ENCODE peak calls at places on chromosomes 2 and 18, in nine cellular contexts. One of them, this sample, is unnamed.

GRCh38 chr2:135099802-135100483 is 47.9 kb downstream of the RAB3GAP1 start:
- DNase-seq in mucosa of descending colon: no peak
- DNase-seq in PC-9: no peak
- DNase-seq in left lung: no peak
- DNase-seq in gastrocnemius medialis: no peak
- DNase-seq in ovary: no peak
- DNase-seq in heart right ventricle: no peak
- DNase-seq in hepatocyte: no peak
- DNase-seq in fibroblast of pulmonary artery: no peak
- DNase-seq in this sample: no peak

GRCh38 chr2:220166616-220167015 is 539.2 kb downstream of the SLC4A3 start:
- DNase-seq in fibroblast of pulmonary artery: no peak
- DNase-seq in PC-9: no peak
- DNase-seq in ovary: no peak
- DNase-seq in mucosa of descending colon: no peak
- DNase-seq in left lung: no peak
- DNase-seq in heart right ventricle: no peak
- DNase-seq in hepatocyte: no peak
- DNase-seq in gastrocnemius medialis: no peak
- DNase-seq in this sample: no peak

GRCh38 chr2:17756629-17757028 is 2.7 kb downstream of the GEN1 start:
- DNase-seq in ovary: no peak
- DNase-seq in PC-9: no peak
- DNase-seq in mucosa of descending colon: no peak
- DNase-seq in left lung: no peak
- DNase-seq in fibroblast of pulmonary artery: peak; percentile 61
- DNase-seq in gastrocnemius medialis: no peak
- DNase-seq in heart right ventricle: no peak
- DNase-seq in hepatocyte: no peak
- DNase-seq in this sample: no peak

GRCh38 chr2:3517948-3518495 is 1.3 kb downstream of the ADI1 start:
- DNase-seq in hepatocyte: no peak
- DNase-seq in fibroblast of pulmonary artery: no peak
- DNase-seq in gastrocnemius medialis: no peak
- DNase-seq in mucosa of descending colon: no peak
- DNase-seq in heart right ventricle: no peak
- DNase-seq in ovary: no peak
- DNase-seq in PC-9: no peak
- DNase-seq in left lung: no peak
- DNase-seq in this sample: no peak

GRCh38 chr2:230614913-230615332 is 97.7 kb upstream of the CAB39 start:
- DNase-seq in mucosa of descending colon: peak; percentile 71
- DNase-seq in fibroblast of pulmonary artery: no peak
- DNase-seq in gastrocnemius medialis: no peak
- DNase-seq in left lung: no peak
- DNase-seq in heart right ventricle: no peak
- DNase-seq in PC-9: no peak
- DNase-seq in hepatocyte: no peak
- DNase-seq in ovary: no peak
- DNase-seq in this sample: no peak

GRCh38 chr2:157789933-157790511 is 86.1 kb downstream of the ACVR1 start:
- DNase-seq in hepatocyte: no peak
- DNase-seq in PC-9: no peak
- DNase-seq in fibroblast of pulmonary artery: no peak
- DNase-seq in left lung: no peak
- DNase-seq in mucosa of descending colon: peak; percentile 52
- DNase-seq in ovary: no peak
- DNase-seq in heart right ventricle: peak; percentile 48
- DNase-seq in gastrocnemius medialis: peak; percentile 94
- DNase-seq in this sample: no peak

GRCh38 chr2:26292646-26293045 is 47.9 kb downstream of the HADHB start:
- DNase-seq in fibroblast of pulmonary artery: peak; percentile 41
- DNase-seq in ovary: no peak
- DNase-seq in gastrocnemius medialis: no peak
- DNase-seq in left lung: no peak
- DNase-seq in mucosa of descending colon: no peak
- DNase-seq in hepatocyte: peak; percentile 60
- DNase-seq in heart right ventricle: no peak
- DNase-seq in PC-9: peak; percentile 43
- DNase-seq in this sample: no peak

GRCh38 chr18:76487782-76488181 is 7.3 kb downstream of the ZNF516 start:
- DNase-seq in heart right ventricle: no peak
- DNase-seq in PC-9: no peak
- DNase-seq in hepatocyte: no peak
- DNase-seq in mucosa of descending colon: peak; percentile 11
- DNase-seq in left lung: no peak
- DNase-seq in ovary: no peak
- DNase-seq in fibroblast of pulmonary artery: no peak
- DNase-seq in gastrocnemius medialis: no peak
- DNase-seq in this sample: no peak

GRCh38 chr18:79019876-79020275 is 40.3 kb downstream of the SALL3 start:
- DNase-seq in mucosa of descending colon: no peak
- DNase-seq in fibroblast of pulmonary artery: no peak
- DNase-seq in gastrocnemius medialis: no peak
- DNase-seq in ovary: no peak
- DNase-seq in heart right ventricle: no peak
- DNase-seq in hepatocyte: no peak
- DNase-seq in left lung: no peak
- DNase-seq in PC-9: no peak
- DNase-seq in this sample: no peak

DNA sequence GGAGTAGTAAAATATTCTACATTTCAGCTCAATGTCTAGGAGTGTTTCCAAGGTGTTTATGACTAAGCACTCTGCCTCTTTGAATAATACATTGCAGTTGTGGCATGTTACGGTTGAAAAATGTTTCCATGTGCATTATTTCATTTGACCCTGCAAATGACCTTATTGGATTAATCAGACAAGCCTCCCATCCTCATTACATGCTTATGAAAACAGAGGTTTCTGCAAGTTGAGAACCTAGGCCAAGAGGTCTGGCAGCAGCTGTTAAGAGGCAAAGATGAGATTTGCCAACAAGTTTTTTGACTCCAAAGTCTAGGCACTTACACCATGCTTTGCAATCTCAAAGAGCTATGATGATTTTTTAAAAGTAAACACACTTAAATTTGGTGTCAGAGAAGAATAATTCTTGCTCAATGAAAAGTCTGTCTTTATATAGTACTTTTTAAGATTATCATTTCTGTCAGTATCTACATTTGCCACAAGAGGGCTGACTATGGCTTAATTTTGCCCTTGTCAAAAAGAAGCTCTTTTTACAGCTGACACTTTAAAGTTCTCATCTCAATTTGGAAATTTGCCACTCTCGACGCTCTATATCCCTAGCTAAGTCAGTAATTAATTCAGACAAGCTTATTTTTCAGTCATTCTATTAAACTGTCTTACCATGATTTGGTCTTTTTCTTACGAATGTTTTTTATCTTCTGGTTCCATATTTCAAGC is 260.6 kb downstream of the PAX3 start:
- DNase-seq in left lung: no peak
- DNase-seq in mucosa of descending colon: no peak
- DNase-seq in PC-9: no peak
- DNase-seq in ovary: no peak
- DNase-seq in gastrocnemius medialis: no peak
- DNase-seq in hepatocyte: no peak
- DNase-seq in heart right ventricle: no peak
- DNase-seq in fibroblast of pulmonary artery: peak; percentile 9
- DNase-seq in this sample: no peak
- TF ChIP-seq CTCF in left lung: peak; percentile 6
- TF ChIP-seq CTCF in mucosa of descending colon: no peak
- TF ChIP-seq CTCF in PC-9: peak; percentile 91
- TF ChIP-seq CTCF in ovary: no peak
- TF ChIP-seq CTCF in gastrocnemius medialis: peak; percentile 21
- TF ChIP-seq CTCF in hepatocyte: peak; percentile 53
- TF ChIP-seq CTCF in heart right ventricle: no peak
- TF ChIP-seq CTCF in fibroblast of pulmonary artery: peak; percentile 26
- TF ChIP-seq CTCF in this sample: no peak

DNA sequence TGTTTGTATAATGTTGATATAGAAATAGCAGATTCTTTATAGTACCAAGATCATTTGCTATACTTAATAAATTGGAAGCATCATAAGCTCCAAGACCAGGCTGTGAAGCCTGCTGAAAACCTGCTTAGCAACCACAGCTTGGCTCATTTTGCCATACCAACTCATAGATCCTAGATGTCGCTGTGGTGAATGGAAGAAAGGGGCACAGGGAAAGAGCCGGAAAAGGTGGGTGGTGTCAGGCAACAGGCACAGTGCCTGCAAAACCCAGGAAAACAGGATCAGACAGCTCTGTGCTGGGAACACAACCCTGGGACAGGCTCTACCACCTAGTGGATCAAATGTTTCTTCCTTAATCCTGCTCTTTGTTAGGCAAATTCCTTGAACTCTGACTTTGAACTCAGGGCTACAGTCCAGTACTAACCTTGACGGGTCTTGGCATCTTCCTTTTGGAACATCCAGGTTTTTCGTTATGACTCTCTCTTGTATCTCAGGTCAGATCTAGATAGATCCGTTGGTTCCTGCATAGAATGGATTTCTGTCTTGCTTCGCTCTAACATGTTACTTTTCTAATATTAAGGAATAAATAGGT is 31.6 kb downstream of the TWSG1 start:
- DNase-seq in mucosa of descending colon: no peak
- DNase-seq in hepatocyte: peak; percentile 61
- DNase-seq in heart right ventricle: no peak
- DNase-seq in PC-9: no peak
- DNase-seq in ovary: no peak
- DNase-seq in left lung: no peak
- DNase-seq in fibroblast of pulmonary artery: peak; percentile 62
- DNase-seq in gastrocnemius medialis: no peak
- DNase-seq in this sample: no peak
- TF ChIP-seq CTCF in mucosa of descending colon: no peak
- TF ChIP-seq CTCF in hepatocyte: peak; percentile 40
- TF ChIP-seq CTCF in heart right ventricle: no peak
- TF ChIP-seq CTCF in PC-9: no peak
- TF ChIP-seq CTCF in ovary: no peak
- TF ChIP-seq CTCF in left lung: no peak
- TF ChIP-seq CTCF in fibroblast of pulmonary artery: peak; percentile 53
- TF ChIP-seq CTCF in gastrocnemius medialis: no peak
- TF ChIP-seq CTCF in this sample: no peak

GRCh38 chr2:191540681-191541080 is 137.3 kb upstream of the NABP1 start:
- DNase-seq in mucosa of descending colon: no peak
- DNase-seq in heart right ventricle: no peak
- DNase-seq in hepatocyte: no peak
- DNase-seq in gastrocnemius medialis: no peak
- DNase-seq in fibroblast of pulmonary artery: no peak
- DNase-seq in left lung: no peak
- DNase-seq in PC-9: no peak
- DNase-seq in ovary: no peak
- DNase-seq in this sample: no peak

GRCh38 chr2:191544511-191545062 is 133.3 kb upstream of the NABP1 start:
- DNase-seq in hepatocyte: no peak
- DNase-seq in left lung: no peak
- DNase-seq in ovary: no peak
- DNase-seq in mucosa of descending colon: no peak
- DNase-seq in fibroblast of pulmonary artery: no peak
- DNase-seq in PC-9: no peak
- DNase-seq in gastrocnemius medialis: no peak
- DNase-seq in heart right ventricle: no peak
- DNase-seq in this sample: no peak

GRCh38 chr2:191533693-191534175 is 144.2 kb upstream of the NABP1 start:
- DNase-seq in ovary: no peak
- DNase-seq in fibroblast of pulmonary artery: peak; percentile 35
- DNase-seq in PC-9: no peak
- DNase-seq in mucosa of descending colon: no peak
- DNase-seq in left lung: no peak
- DNase-seq in heart right ventricle: no peak
- DNase-seq in gastrocnemius medialis: no peak
- DNase-seq in hepatocyte: no peak
- DNase-seq in this sample: no peak

GRCh38 chr2:191538334-191538910 is 139.5 kb upstream of the NABP1 start:
- DNase-seq in heart right ventricle: no peak
- DNase-seq in ovary: no peak
- DNase-seq in fibroblast of pulmonary artery: no peak
- DNase-seq in mucosa of descending colon: no peak
- DNase-seq in left lung: no peak
- DNase-seq in gastrocnemius medialis: no peak
- DNase-seq in hepatocyte: no peak
- DNase-seq in PC-9: no peak
- DNase-seq in this sample: no peak

DNA sequence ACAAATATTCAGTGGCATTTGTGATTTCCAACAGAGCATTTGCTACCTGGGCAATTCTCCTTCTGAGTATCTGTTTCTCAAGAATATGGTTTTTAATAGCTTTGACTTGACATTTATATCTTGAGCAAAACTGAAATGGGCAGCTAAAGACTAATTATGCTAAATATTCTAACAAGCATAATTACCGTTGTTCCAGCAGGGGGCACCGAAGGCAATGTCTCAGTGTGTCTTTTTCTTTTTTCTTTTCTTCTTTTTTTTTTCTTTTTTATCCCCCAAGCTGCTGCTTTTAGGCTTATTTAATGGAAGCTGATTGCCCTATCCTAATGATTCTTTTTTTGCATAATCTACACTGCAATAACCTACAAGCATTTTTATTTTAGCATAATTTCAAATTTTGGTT is 138.9 kb upstream of the NABP1 start:
- DNase-seq in mucosa of descending colon: no peak
- DNase-seq in gastrocnemius medialis: no peak
- DNase-seq in PC-9: no peak
- DNase-seq in fibroblast of pulmonary artery: peak; percentile 56
- DNase-seq in heart right ventricle: no peak
- DNase-seq in left lung: no peak
- DNase-seq in hepatocyte: peak; percentile 54
- DNase-seq in ovary: no peak
- DNase-seq in this sample: no peak
- TF ChIP-seq CTCF in mucosa of descending colon: no peak
- TF ChIP-seq CTCF in gastrocnemius medialis: peak; percentile 25
- TF ChIP-seq CTCF in PC-9: peak; percentile 69
- TF ChIP-seq CTCF in fibroblast of pulmonary artery: peak; percentile 72
- TF ChIP-seq CTCF in heart right ventricle: no peak
- TF ChIP-seq CTCF in left lung: peak; percentile 39
- TF ChIP-seq CTCF in hepatocyte: peak; percentile 61
- TF ChIP-seq CTCF in ovary: peak; percentile 18
- TF ChIP-seq CTCF in this sample: peak; percentile 59

GRCh38 chr2:219123356-219124143 is 37.1 kb downstream of the NHEJ1 start:
- DNase-seq in mucosa of descending colon: peak; percentile 58
- DNase-seq in PC-9: no peak
- DNase-seq in fibroblast of pulmonary artery: no peak
- DNase-seq in left lung: no peak
- DNase-seq in hepatocyte: peak; percentile 52
- DNase-seq in heart right ventricle: no peak
- DNase-seq in ovary: no peak
- DNase-seq in gastrocnemius medialis: no peak
- DNase-seq in this sample: no peak

GRCh38 chr2:219125886-219126270 is 34.7 kb downstream of the NHEJ1 start:
- DNase-seq in ovary: no peak
- DNase-seq in mucosa of descending colon: no peak
- DNase-seq in gastrocnemius medialis: no peak
- DNase-seq in fibroblast of pulmonary artery: no peak
- DNase-seq in PC-9: no peak
- DNase-seq in heart right ventricle: no peak
- DNase-seq in hepatocyte: no peak
- DNase-seq in left lung: no peak
- DNase-seq in this sample: no peak

GRCh38 chr2:219124379-219125110 is 36.1 kb downstream of the NHEJ1 start:
- DNase-seq in heart right ventricle: no peak
- DNase-seq in left lung: no peak
- DNase-seq in PC-9: no peak
- DNase-seq in ovary: no peak
- DNase-seq in mucosa of descending colon: peak; percentile 70
- DNase-seq in gastrocnemius medialis: no peak
- DNase-seq in hepatocyte: peak; percentile 79
- DNase-seq in fibroblast of pulmonary artery: peak; percentile 72
- DNase-seq in this sample: no peak

GRCh38 chr2:219126555-219126954 is 34.1 kb downstream of the NHEJ1 start:
- DNase-seq in gastrocnemius medialis: no peak
- DNase-seq in PC-9: no peak
- DNase-seq in left lung: no peak
- DNase-seq in mucosa of descending colon: no peak
- DNase-seq in heart right ventricle: no peak
- DNase-seq in fibroblast of pulmonary artery: peak; percentile 24
- DNase-seq in ovary: no peak
- DNase-seq in hepatocyte: peak; percentile 60
- DNase-seq in this sample: no peak

GRCh38 chr2:219125225-219125885 is 35.3 kb downstream of the NHEJ1 start:
- DNase-seq in left lung: peak; percentile 85
- DNase-seq in ovary: peak; percentile 38
- DNase-seq in mucosa of descending colon: peak; percentile 88
- DNase-seq in fibroblast of pulmonary artery: peak; percentile 97
- DNase-seq in heart right ventricle: peak; percentile 34
- DNase-seq in gastrocnemius medialis: peak; percentile 64
- DNase-seq in PC-9: no peak
- DNase-seq in hepatocyte: peak; percentile 90
- DNase-seq in this sample: no peak
- TF ChIP-seq CTCF in left lung: no peak
- TF ChIP-seq CTCF in ovary: no peak
- TF ChIP-seq CTCF in mucosa of descending colon: no peak
- TF ChIP-seq CTCF in fibroblast of pulmonary artery: no peak
- TF ChIP-seq CTCF in heart right ventricle: no peak
- TF ChIP-seq CTCF in gastrocnemius medialis: no peak
- TF ChIP-seq CTCF in PC-9: no peak
- TF ChIP-seq CTCF in hepatocyte: no peak
- TF ChIP-seq CTCF in this sample: no peak

This sample was measured in CD14-positive monocyte.